ENCODE peak calls at places on chromosome 14, in ten cellular contexts. R is cardiac muscle cell; W is left lung; H is aorta; K is tibial artery; Y is ovary; A is left ventricle myocardium inferior; E is IMR-90; S is effector memory CD4-positive, alpha-beta T cell; L is ascending aorta. J is an unnamed sample. For H3K36me3, the result is how much of the 10 kb centered on the place peaks cover.

GRCh38 chr14:91417983-91418386 is 365 bp upstream of the CCDC88C start:
- DNase-seq in R (no peak), Y (no peak), K (no peak), L (no peak), H (no peak), E (no peak), A (no peak), W (no peak), S (peak), J (no peak)

GRCh38 chr14:50785506-50786063 is 45.4 kb downstream of the NIN start:
- DNase-seq in E (no peak), H (no peak), S (no peak), K (no peak), Y (no peak), R (peak), W (no peak), L (no peak), A (no peak), J (no peak)

GRCh38 chr14:96095581-96096476 is 56.7 kb downstream of the C14orf132 start:
- DNase-seq in E (peak), W (no peak), H (peak), K (peak), R (no peak), S (no peak), Y (no peak), A (no peak), L (no peak), J (peak)

GRCh38 chr14:103188691-103189480 is 65.6 kb downstream of the TNFAIP2 start:
- DNase-seq in L (no peak), K (no peak), E (no peak), R (peak), W (no peak), Y (peak), S (no peak), H (no peak), A (peak), J (no peak)

GRCh38 chr14:77133718-77134338 is 7.8 kb downstream of the ZDHHC22 start:
- DNase-seq in E (peak), H (peak), Y (no peak), A (peak), L (no peak), W (no peak), S (no peak), K (peak), R (peak), J (peak)

GRCh38 chr14:50795909-50796308 is 35.1 kb downstream of the NIN start:
- DNase-seq in L (no peak), S (no peak), K (no peak), A (no peak), R (no peak), E (no peak), Y (no peak), W (no peak), H (no peak), J (no peak)

GRCh38 chr14:35386673-35387125 is 17.9 kb downstream of the NFKBIA start:
- DNase-seq in A (peak), H (no peak), E (no peak), Y (no peak), R (peak), W (no peak), S (no peak), K (no peak), L (no peak), J (no peak)

GRCh38 chr14:101927859-101928258 is 36.5 kb upstream of the DYNC1H1 start:
- DNase-seq in S (no peak), W (peak), R (no peak), L (peak), A (peak), Y (peak), H (peak), E (peak), K (peak), J (peak)

GRCh38 chr14:72607386-72608125 is 286.3 kb downstream of the DPF3 start:
- DNase-seq in E (peak), W (no peak), L (no peak), S (no peak), R (no peak), K (no peak), A (no peak), Y (no peak), H (no peak), J (peak)

GRCh38 chr14:63745858-63746425 is 18.1 kb upstream of the SGPP1 start:
- DNase-seq in S (no peak), R (no peak), A (no peak), K (no peak), W (peak), Y (no peak), H (no peak), E (no peak), L (no peak), J (no peak)

GRCh38 chr14:61780125-61780524 is 17.9 kb downstream of the SNAPC1 start:
- DNase-seq in A (no peak), S (no peak), L (no peak), R (no peak), Y (no peak), W (no peak), K (no peak), H (no peak), E (no peak), J (no peak)
- H3K36me3 ChIP-seq in A (half or more), S (under half), L (under half), R (half or more), Y (under half), W (under half), K (under half), H (under half), E (under half), J (under half)

DNA sequence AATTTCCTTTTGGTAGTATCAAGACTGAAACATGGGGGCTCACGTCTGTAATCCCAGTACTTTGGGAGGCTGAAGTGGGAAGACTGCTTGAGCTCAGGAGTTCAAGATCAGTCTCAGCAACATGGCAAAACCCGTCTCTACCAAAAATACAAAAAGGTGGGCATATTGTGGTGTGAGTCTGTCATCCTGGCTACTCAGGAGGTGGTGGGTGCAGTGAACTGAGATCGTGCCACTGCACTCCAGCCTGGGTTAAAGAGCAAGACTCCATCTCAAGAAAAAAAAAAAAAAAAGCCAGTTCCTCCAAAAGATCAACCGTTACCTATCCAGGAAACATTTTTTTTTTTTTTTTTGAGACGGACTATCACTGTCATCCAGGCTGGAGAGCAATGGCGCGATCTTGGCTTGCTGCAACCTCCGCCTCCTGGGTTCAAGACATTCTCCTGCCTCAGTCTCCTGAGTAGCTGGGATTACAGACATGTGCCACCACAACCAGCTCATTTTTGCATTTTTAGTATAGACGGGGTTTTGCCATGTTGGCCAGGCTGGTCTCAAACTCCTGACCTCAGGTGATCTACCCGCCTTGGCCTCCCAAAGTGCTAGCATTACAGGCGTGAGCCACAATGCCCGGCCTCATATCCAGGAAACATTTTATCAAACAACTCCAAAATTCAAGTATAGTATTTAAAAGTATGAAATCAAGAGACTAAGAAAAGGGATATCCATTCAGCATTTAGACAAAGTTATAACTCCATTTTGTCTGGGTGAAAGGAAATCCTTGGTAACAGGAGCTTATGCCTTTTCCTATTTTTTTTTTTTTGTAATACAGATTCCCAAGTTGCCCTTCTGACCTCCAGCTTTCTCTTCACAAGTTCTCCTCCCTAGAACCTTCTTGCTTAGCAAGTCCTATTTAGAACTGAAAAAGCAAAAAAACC is 3.4 kb downstream of the ACIN1 start:
- DNase-seq in A (no peak), E (no peak), R (no peak), H (peak), K (no peak), L (no peak), W (no peak), S (no peak), Y (no peak), J (no peak)
- H3K36me3 ChIP-seq in A (half or more), E (under half), R (half or more), H (under half), K (under half), L (under half), W (under half), S (half or more), Y (under half), J (under half)

GRCh38 chr14:52873096-52873495 is 77.8 kb downstream of the FERMT2 start:
- DNase-seq in S (no peak), K (no peak), W (no peak), A (no peak), L (no peak), Y (no peak), H (no peak), R (no peak), E (no peak), J (no peak)

GRCh38 chr14:52868911-52869611 is 77.7 kb upstream of the GNPNAT1 start:
- DNase-seq in E (no peak), L (no peak), H (no peak), K (no peak), S (no peak), W (no peak), Y (no peak), R (no peak), A (no peak), J (no peak)

GRCh38 chr14:52874389-52874788 is 76.5 kb downstream of the FERMT2 start:
- DNase-seq in R (no peak), W (no peak), K (no peak), L (no peak), A (no peak), Y (no peak), E (no peak), S (no peak), H (no peak), J (no peak)

GRCh38 chr14:52873694-52874093 is 77.2 kb downstream of the FERMT2 start:
- DNase-seq in L (no peak), S (no peak), R (no peak), A (no peak), W (no peak), H (no peak), K (no peak), E (peak), Y (no peak), J (peak)

DNA sequence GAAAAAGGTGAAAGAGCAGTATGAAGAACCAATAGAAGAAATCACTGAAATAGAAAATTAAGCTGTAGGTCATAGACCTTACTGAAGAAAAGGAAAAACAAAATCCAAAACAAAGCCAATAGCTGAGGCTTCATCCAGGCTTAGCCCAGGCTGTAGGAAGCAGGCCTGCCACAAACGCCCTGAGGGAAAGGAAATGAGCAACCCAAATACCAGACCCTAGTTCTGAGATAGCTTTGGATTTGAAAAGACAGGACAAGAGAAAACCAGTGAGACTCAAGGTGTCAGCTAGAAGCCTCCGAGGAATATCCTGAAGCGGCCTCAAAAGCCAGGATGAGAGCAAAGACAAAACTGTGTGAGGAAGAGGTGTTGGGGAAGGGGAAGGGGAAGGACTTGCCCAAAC is 79.2 kb downstream of the FERMT2 start:
- DNase-seq in L (no peak), A (no peak), E (no peak), K (no peak), Y (no peak), S (no peak), W (no peak), R (no peak), H (no peak), J (no peak)
- H3K36me3 ChIP-seq in L (half or more), A (half or more), E (half or more), K (half or more), Y (under half), S (under half), W (under half), R (half or more), H (under half), J (under half)

GRCh38 chr14:39043352-39043943 is 59.6 kb downstream of the SEC23A start:
- DNase-seq in S (no peak), H (no peak), R (no peak), A (no peak), K (no peak), W (no peak), E (no peak), Y (no peak), L (no peak), J (no peak)
- H3K36me3 ChIP-seq in S (half or more), H (under half), R (half or more), A (half or more), K (half or more), W (under half), E (under half), Y (under half), L (half or more), J (under half)

DNA sequence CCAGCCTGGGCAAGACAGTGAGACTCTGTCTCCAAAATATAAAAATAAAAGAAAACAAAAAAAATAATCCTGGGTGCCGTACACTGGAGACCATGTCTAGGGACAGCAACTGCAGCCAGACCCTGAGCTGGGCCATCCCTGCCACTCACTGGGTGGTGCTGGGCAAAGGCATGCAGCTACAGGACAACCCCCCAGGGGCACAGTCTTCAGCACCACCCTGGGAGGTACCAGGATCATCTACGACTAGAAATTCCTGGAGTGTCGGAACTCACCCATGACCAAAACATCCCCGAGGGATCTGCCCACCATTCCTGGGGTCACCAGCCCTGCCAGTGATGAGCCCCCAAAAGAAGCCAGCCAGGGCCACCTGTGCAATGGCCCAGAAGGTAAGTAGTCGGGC is 35.7 kb upstream of the SUPT16H start:
- DNase-seq in A (no peak), K (no peak), L (no peak), S (no peak), H (no peak), W (no peak), E (no peak), Y (no peak), R (no peak), J (no peak)
- H3K36me3 ChIP-seq in A (half or more), K (half or more), L (half or more), S (half or more), H (under half), W (under half), E (under half), Y (under half), R (half or more), J (under half)

GRCh38 chr14:75461303-75461702 is 33.5 kb downstream of the JDP2 start:
- DNase-seq in S (no peak), H (no peak), Y (no peak), W (no peak), K (no peak), L (no peak), E (no peak), R (no peak), A (no peak), J (no peak)
- H3K36me3 ChIP-seq in S (under half), H (under half), Y (under half), W (under half), K (under half), L (under half), E (under half), R (under half), A (half or more), J (under half)

GRCh38 chr14:21234112-21234511 is 35.1 kb downstream of the HNRNPC start:
- DNase-seq in K (no peak), E (no peak), H (no peak), L (no peak), A (no peak), S (no peak), R (no peak), Y (no peak), W (no peak), J (no peak)
- H3K36me3 ChIP-seq in K (under half), E (under half), H (under half), L (under half), A (half or more), S (under half), R (under half), Y (under half), W (under half), J (under half)

GRCh38 chr14:105460116-105460515 is 14.5 kb upstream of the CRIP2 start:
- DNase-seq in A (no peak), L (no peak), K (no peak), Y (no peak), R (no peak), W (no peak), E (no peak), H (no peak), S (no peak), J (no peak)
- H3K36me3 ChIP-seq in A (half or more), L (half or more), K (under half), Y (under half), R (under half), W (under half), E (half or more), H (under half), S (under half), J (under half)

GRCh38 chr14:104895207-104895785 is 29.4 kb upstream of the PLD4 start:
- DNase-seq in L (no peak), K (no peak), Y (no peak), S (no peak), W (no peak), R (no peak), H (peak), A (peak), E (no peak), J (no peak)

GRCh38 chr14:104895786-104896642 is 28.7 kb upstream of the PLD4 start:
- DNase-seq in S (no peak), Y (peak), K (peak), L (no peak), H (peak), W (peak), R (no peak), A (peak), E (no peak), J (no peak)

GRCh38 chr14:104893435-104894207 is 28.6 kb downstream of the CEP170B start:
- DNase-seq in R (no peak), K (peak), L (no peak), H (peak), Y (peak), S (no peak), A (peak), E (no peak), W (no peak), J (no peak)

GRCh38 chr14:104892517-104893434 is 27.7 kb downstream of the CEP170B start:
- DNase-seq in H (peak), A (no peak), W (peak), L (no peak), R (no peak), Y (no peak), K (peak), S (no peak), E (no peak), J (no peak)

GRCh38 chr14:104894331-104895206 is 29.5 kb downstream of the CEP170B start:
- DNase-seq in E (no peak), K (peak), R (peak), S (no peak), Y (no peak), A (peak), L (no peak), W (peak), H (peak), J (no peak)
- H3K36me3 ChIP-seq in E (under half), K (under half), R (under half), S (under half), Y (under half), A (under half), L (under half), W (under half), H (under half), J (under half)